ENCODE peak calls at places on chromosomes 4 and X, in five cellular contexts. D is HAP-1, A is hepatocyte, S is psoas muscle, T is right atrium auricular region. Y is an unnamed sample. For H3K27me3 and H3K9me3, the result is how much of the 10 kb centered on the place peaks cover.

GRCh38 chrX:110317079-110317819 is 636 bp downstream of the AMMECR1 start:
- DNase-seq in S (peak), T (no peak), D (peak), A (peak), Y (peak)

GRCh38 chrX:56468441-56468840 is 95.0 kb upstream of the UBQLN2 start:
- DNase-seq in T (no peak), S (no peak), A (no peak), D (no peak), Y (no peak)

GRCh38 chr4:76758290-76758882 is 139.6 kb downstream of the SOWAHB start:
- DNase-seq in T (no peak), A (peak), S (no peak), D (peak), Y (no peak)

GRCh38 chrX:2642791-2643190 is 48.3 kb upstream of the CD99 start:
- DNase-seq in S (no peak), A (no peak), D (no peak), T (no peak), Y (no peak)

GRCh38 chr4:125541836-125542235 is 227.1 kb downstream of the FAT4 start:
- DNase-seq in A (no peak), D (peak), S (no peak), T (no peak), Y (no peak)

GRCh38 chr4:52838729-52839722 is 23.1 kb upstream of the RASL11B start:
- DNase-seq in S (no peak), A (no peak), T (peak), D (no peak), Y (no peak)

GRCh38 chr4:150156543-150156942 is 78.3 kb downstream of the DCLK2 start:
- DNase-seq in S (no peak), A (no peak), D (no peak), T (no peak), Y (no peak)

GRCh38 chrX:2828404-2829065 is at the start of gene GYG2:
- DNase-seq in S (no peak), T (no peak), D (peak), A (peak), Y (no peak)

GRCh38 chrX:7149421-7149820 is 1.5 kb upstream of the PUDP start:
- DNase-seq in T (no peak), A (no peak), S (no peak), D (no peak), Y (no peak)

GRCh38 chr4:89657931-89658700 is 178.8 kb downstream of the SNCA start:
- DNase-seq in D (peak), S (no peak), A (peak), T (no peak), Y (no peak)

GRCh38 chrX:79243691-79244090 is 99.2 kb downstream of the GPR174 start:
- DNase-seq in D (no peak), T (no peak), A (no peak), S (no peak), Y (no peak)

GRCh38 chr4:118035309-118035708 is 1.0 kb downstream of the NDST3 start:
- DNase-seq in S (no peak), T (no peak), A (no peak), D (no peak), Y (no peak)
- H3K27me3 ChIP-seq in S (under half), T (under half), A (under half), D (under half), Y (under half)

DNA sequence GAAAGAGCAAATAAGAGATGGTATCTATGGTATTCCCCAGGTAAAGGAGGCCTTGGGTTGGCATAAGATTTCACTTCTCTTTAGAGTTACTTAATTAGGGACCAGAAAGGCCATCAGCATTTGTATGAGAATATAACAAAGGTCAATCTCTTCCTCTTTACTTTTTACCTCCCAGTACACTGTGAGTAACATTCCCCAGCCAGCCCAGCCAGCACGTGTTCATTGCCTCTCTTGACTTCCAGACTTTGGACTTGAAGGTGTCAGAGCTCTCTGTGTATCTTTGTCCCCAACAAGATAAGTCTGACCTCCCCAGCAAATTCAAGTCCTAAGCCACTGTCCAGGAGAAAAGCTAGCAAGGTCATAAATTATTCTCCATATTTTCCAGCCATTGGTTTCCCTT is 110.5 kb downstream of the AR start:
- DNase-seq in T (no peak), D (no peak), A (peak), S (no peak), Y (no peak)
- H3K9me3 ChIP-seq in T (under half), D (under half), A (under half), S (under half), Y (under half)

GRCh38 chrX:11267311-11267910 is 25.8 kb upstream of the AMELX start:
- DNase-seq in T (no peak), S (no peak), A (no peak), D (no peak), Y (no peak)
- H3K27me3 ChIP-seq in T (under half), S (under half), A (under half), D (under half), Y (under half)

GRCh38 chr4:18197467-18197866 is 175.9 kb upstream of the LCORL start:
- DNase-seq in D (no peak), S (no peak), A (no peak), T (no peak), Y (no peak)
- H3K9me3 ChIP-seq in D (under half), S (under half), A (under half), T (under half), Y (under half)

DNA sequence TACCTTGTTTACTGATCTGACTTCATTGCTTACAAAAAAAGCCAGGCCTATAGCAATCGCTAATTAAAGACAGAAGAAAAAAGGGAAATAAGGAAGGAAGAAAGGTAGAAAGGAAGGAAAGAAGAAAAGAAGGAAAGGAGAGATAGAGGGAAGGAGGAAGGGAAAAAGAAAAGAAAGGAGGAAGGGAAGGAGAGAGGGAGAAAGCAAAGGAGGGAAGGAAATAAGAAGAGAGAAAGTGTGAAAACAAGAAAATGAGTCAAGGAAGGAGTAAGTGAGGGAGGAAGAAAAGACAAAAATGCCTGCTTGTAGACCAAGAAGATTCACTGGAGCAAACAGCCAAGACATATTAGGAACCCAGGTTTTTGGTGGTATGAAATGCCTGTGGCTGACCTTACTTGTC is 57.0 kb upstream of the MAGEB16 start:
- DNase-seq in S (no peak), D (no peak), T (no peak), A (no peak), Y (no peak)
- H3K27me3 ChIP-seq in S (under half), D (under half), T (under half), A (under half), Y (under half)

Y was measured in CD4-positive, CD25-positive, alpha-beta regulatory T cell.